ENCODE peak calls at places on chromosomes 2 and 18, in six cellular contexts. A, D, E, P, F and M are unnamed samples.

GRCh38 chr2:143152219-143152618 is 23.0 kb downstream of the ARHGAP15 start:
- DNase-seq in D (no peak), A (no peak), E (no peak), F (no peak), P (no peak), M (no peak)

GRCh38 chr18:22332590-22332989 is 85.1 kb downstream of the CTAGE1 start:
- DNase-seq in A (no peak), F (no peak), P (peak; percentile 68), D (peak; percentile 12), E (no peak), M (no peak)

GRCh38 chr18:24176727-24177416 is 38.0 kb downstream of the CABYR start:
- DNase-seq in P (peak; percentile 78), E (peak; percentile 4), F (no peak), A (peak; percentile 59), D (peak; percentile 13), M (no peak)

GRCh38 chr2:157559461-157559860 is 69.2 kb downstream of the ACVR1C start:
- DNase-seq in E (no peak), A (no peak), F (no peak), D (no peak), P (no peak), M (no peak)

GRCh38 chr2:45119038-45119437 is 109.8 kb upstream of the SIX2 start:
- DNase-seq in E (no peak), A (no peak), P (no peak), F (no peak), D (no peak), M (no peak)

GRCh38 chr18:11761553-11761952 is 72.5 kb downstream of the GNAL start:
- DNase-seq in E (no peak), P (peak; percentile 54), D (no peak), A (no peak), F (no peak), M (no peak)

GRCh38 chr18:2573408-2573807 is 2.1 kb downstream of the NDC80 start:
- DNase-seq in D (no peak), A (no peak), E (no peak), F (no peak), P (no peak), M (no peak)

GRCh38 chr2:130818809-130819208 is 17.9 kb upstream of the ARHGEF4 start:
- DNase-seq in D (no peak), F (no peak), P (no peak), E (no peak), A (no peak), M (no peak)

GRCh38 chr18:55589625-55590291 is 1.8 kb upstream of the TCF4 start:
- DNase-seq in E (peak; percentile 53), D (peak; percentile 69), A (peak; percentile 97), P (peak; percentile 94), F (peak; percentile 15), M (no peak)

GRCh38 chr2:85750509-85751299 is 3.1 kb upstream of the ATOH8 start:
- DNase-seq in E (peak; percentile 22), A (peak; percentile 81), F (peak; percentile 17), P (peak; percentile 75), D (peak; percentile 87), M (no peak)

GRCh38 chr2:164697688-164698290 is 76.5 kb upstream of the GRB14 start:
- DNase-seq in A (no peak), D (peak; percentile 13), E (no peak), F (no peak), P (peak; percentile 11), M (no peak)

GRCh38 chr2:43132523-43133301 is 93.7 kb downstream of the ZFP36L2 start:
- DNase-seq in P (no peak), D (no peak), A (no peak), F (no peak), E (no peak), M (no peak)

GRCh38 chr18:79599503-79599931 is 80.1 kb upstream of the CTDP1 start:
- DNase-seq in E (no peak), A (peak; percentile 16), F (no peak), D (peak; percentile 16), P (no peak), M (no peak)